ENCODE peak calls at places on chromosomes 7 and 10, in five cellular contexts. H, I, P, A and Z are unnamed samples.

GRCh38 chr7:17368856-17369520 is 70.5 kb downstream of the AHR start:
- DNase-seq in H (no peak), A (no peak), I (no peak), P (no peak), Z (no peak)

GRCh38 chr7:39577229-39577874 is 11.1 kb downstream of the YAE1 start:
- DNase-seq in H (no peak), P (no peak), A (no peak), I (no peak), Z (no peak)

GRCh38 chr7:22154130-22154529 is 202.8 kb downstream of the RAPGEF5 start:
- DNase-seq in I (no peak), A (no peak), H (no peak), P (no peak), Z (peak; percentile 71)

GRCh38 chr7:49324707-49325106 is 400.4 kb downstream of the CDC14C start:
- DNase-seq in A (peak; percentile 17), H (no peak), I (no peak), P (no peak), Z (peak; percentile 14)

GRCh38 chr7:135757719-135758411 is 9.3 kb upstream of the FAM180A start:
- DNase-seq in P (peak; percentile 45), A (no peak), H (no peak), I (no peak), Z (no peak)

GRCh38 chr7:157271991-157272324 is 64.8 kb upstream of the DNAJB6 start:
- DNase-seq in H (no peak), I (no peak), P (peak; percentile 39), A (peak; percentile 75), Z (no peak)

GRCh38 chr10:35870665-35871310 is 228.7 kb upstream of the FZD8 start:
- DNase-seq in H (no peak), A (no peak), I (no peak), P (no peak), Z (no peak)

GRCh38 chr10:106768204-106768603 is 396.3 kb downstream of the SORCS1 start:
- DNase-seq in I (no peak), A (no peak), P (no peak), H (no peak), Z (no peak)

GRCh38 chr10:6037975-6038624 is 24.1 kb downstream of the IL2RA start:
- DNase-seq in P (peak; percentile 0), A (no peak), H (no peak), I (no peak), Z (no peak)

GRCh38 chr10:6737080-6737641 is 157.1 kb upstream of the PRKCQ start:
- DNase-seq in H (no peak), A (peak; percentile 89), P (peak; percentile 38), I (no peak), Z (no peak)

GRCh38 chr10:24240001-24240751 is 31.2 kb downstream of the KIAA1217 start:
- DNase-seq in P (no peak), A (no peak), H (no peak), I (no peak), Z (peak; percentile 59)

GRCh38 chr10:70115948-70116682 is 16.5 kb downstream of the AIFM2 start:
- DNase-seq in H (peak; percentile 49), A (peak; percentile 60), I (no peak), P (peak; percentile 46), Z (peak; percentile 70)

GRCh38 chr7:131244259-131244852 is 83.3 kb upstream of the MKLN1 start:
- DNase-seq in I (peak; percentile 62), A (peak; percentile 89), P (no peak), H (no peak), Z (no peak)

GRCh38 chr10:132100556-132101349 is 35.0 kb downstream of the JAKMIP3 start:
- DNase-seq in I (no peak), A (no peak), H (peak; percentile 4), P (no peak), Z (no peak)

GRCh38 chr10:26000971-26001370 is 66.9 kb downstream of the MYO3A start:
- DNase-seq in I (no peak), P (no peak), H (no peak), A (no peak), Z (no peak)

GRCh38 chr10:31949266-31949665 is 20.6 kb upstream of the ARHGAP12 start:
- DNase-seq in H (no peak), P (no peak), A (no peak), I (no peak), Z (no peak)

GRCh38 chr7:111137296-111138195 is 46.6 kb downstream of the LRRN3 start:
- DNase-seq in P (no peak), I (no peak), H (no peak), A (peak; percentile 34), Z (peak; percentile 37)

GRCh38 chr10:76547352-76547972 is 1090.1 kb downstream of the KCNMA1 start:
- DNase-seq in I (peak; percentile 25), H (peak; percentile 72), P (peak; percentile 89), A (peak; percentile 73), Z (peak; percentile 89)

GRCh38 chr10:23517155-23517554 is 78.3 kb downstream of the OTUD1 start:
- DNase-seq in A (no peak), H (no peak), P (no peak), I (no peak), Z (no peak)

GRCh38 chr10:125624800-125625199 is 58.2 kb downstream of the TEX36 start:
- DNase-seq in P (no peak), H (no peak), I (no peak), A (no peak), Z (no peak)

GRCh38 chr7:134919240-134919641 is 67.1 kb upstream of the AGBL3 start:
- DNase-seq in A (no peak), I (no peak), H (no peak), P (no peak), Z (no peak)

GRCh38 chr10:114634607-114634974 is 23.5 kb downstream of the ABLIM1 start:
- DNase-seq in I (peak; percentile 18), H (no peak), P (peak; percentile 79), A (peak; percentile 90), Z (no peak)

GRCh38 chr7:116665447-116665996 is 6.5 kb upstream of the MET start:
- DNase-seq in I (no peak), P (no peak), H (no peak), A (no peak), Z (no peak)

GRCh38 chr10:66917104-66917503 is 8.7 kb upstream of the LRRTM3 start:
- DNase-seq in H (no peak), A (no peak), I (no peak), P (no peak), Z (peak; percentile 27)

GRCh38 chr10:88232029-88232895 is 350.9 kb downstream of the RNLS start:
- DNase-seq in A (no peak), P (peak; percentile 84), I (no peak), H (no peak), Z (no peak)

GRCh38 chr10:122648599-122649428 is 50.8 kb downstream of the C10orf120 start:
- DNase-seq in H (peak; percentile 50), P (peak; percentile 41), I (peak; percentile 31), A (peak; percentile 50), Z (peak; percentile 72)

GRCh38 chr7:21084286-21084685 is 297.6 kb upstream of the SP8 start:
- DNase-seq in A (no peak), P (no peak), I (no peak), H (no peak), Z (no peak)

GRCh38 chr7:122397381-122397780 is 92.8 kb upstream of the FEZF1 start:
- DNase-seq in P (no peak), I (no peak), H (no peak), A (no peak), Z (no peak)

GRCh38 chr7:102115181-102115580 is 171.5 kb upstream of the SH2B2 start:
- DNase-seq in A (no peak), H (no peak), I (no peak), P (no peak), Z (no peak)

GRCh38 chr7:127650842-127651555 is 995 bp upstream of the SND1 start:
- DNase-seq in I (no peak), A (no peak), H (no peak), P (no peak), Z (peak; percentile 61)

GRCh38 chr7:108525327-108525984 is 479 bp downstream of the PNPLA8 start:
- DNase-seq in I (no peak), A (peak; percentile 82), P (no peak), H (no peak), Z (peak; percentile 92)